ENCODE peak calls at places on chromosomes 5 and 9, in eight cellular contexts. Z, H, K, Q, P, Y, F and G are unnamed samples.

GRCh38 chr5:173236531-173237501 is 1.8 kb upstream of the NKX2-5 start:
- DNase-seq in Q (no peak), Z (no peak), Y (no peak), F (no peak), P (no peak), H (no peak), K (no peak), G (no peak)

GRCh38 chr5:131008329-131008728 is 156.7 kb downstream of the HINT1 start:
- DNase-seq in Z (no peak), Y (no peak), H (no peak), P (no peak), F (no peak), K (no peak), Q (no peak), G (no peak)

GRCh38 chr5:80960531-80961375 is 590 bp downstream of the RASGRF2 start:
- DNase-seq in Z (peak), K (peak), P (peak), Y (peak), F (no peak), H (no peak), Q (peak), G (peak)

GRCh38 chr9:69385474-69386091 is 60.6 kb downstream of the ENTREP1 start:
- DNase-seq in Z (no peak), P (peak), K (no peak), Q (peak), Y (no peak), F (no peak), H (no peak), G (no peak)

GRCh38 chr5:56659991-56660390 is 155.4 kb upstream of the MAP3K1 start:
- DNase-seq in P (no peak), K (no peak), Z (no peak), H (no peak), Q (no peak), F (no peak), Y (no peak), G (no peak)

GRCh38 chr5:111168608-111169007 is 55.6 kb upstream of the CAMK4 start:
- DNase-seq in Z (no peak), K (no peak), F (no peak), H (no peak), Q (no peak), Y (no peak), P (no peak), G (no peak)

GRCh38 chr9:120544441-120544840 is 35.5 kb downstream of the CDK5RAP2 start:
- DNase-seq in Q (no peak), Y (no peak), Z (no peak), K (no peak), F (no peak), H (no peak), P (no peak), G (no peak)

GRCh38 chr5:126864042-126864688 is 87.2 kb downstream of the LMNB1 start:
- DNase-seq in F (no peak), P (peak), K (no peak), Y (no peak), Z (no peak), H (no peak), Q (no peak), G (no peak)

GRCh38 chr9:97873877-97874276 is 20.9 kb downstream of the FOXE1 start:
- DNase-seq in Q (peak), H (no peak), Y (no peak), P (no peak), F (peak), Z (no peak), K (no peak), G (no peak)

GRCh38 chr5:17928571-17928970 is 294.3 kb downstream of the TAF11L14 start:
- DNase-seq in F (peak), Q (peak), K (no peak), Z (no peak), H (no peak), P (no peak), Y (no peak), G (no peak)

GRCh38 chr5:36047375-36048160 is 19.1 kb downstream of the UGT3A2 start:
- DNase-seq in Y (no peak), Z (no peak), P (no peak), F (no peak), K (no peak), H (no peak), Q (no peak), G (no peak)

GRCh38 chr5:33088176-33088575 is 352.6 kb upstream of the TARS1 start:
- DNase-seq in H (no peak), Z (no peak), Y (no peak), P (no peak), K (no peak), Q (no peak), F (peak), G (no peak)

GRCh38 chr5:178113141-178113787 is at the start of gene N4BP3:
- DNase-seq in H (no peak), P (peak), Y (peak), K (peak), F (peak), Q (peak), Z (peak), G (peak)

GRCh38 chr5:1882337-1883119 is at the start of gene IRX4:
- DNase-seq in Q (peak), Z (peak), F (peak), Y (no peak), H (no peak), K (no peak), P (peak), G (peak)

GRCh38 chr9:123686131-123686848 is 243.6 kb downstream of the DENND1A start:
- DNase-seq in P (no peak), Y (peak), Q (peak), F (peak), H (no peak), K (no peak), Z (peak), G (no peak)

GRCh38 chr5:56737918-56738606 is 77.3 kb upstream of the MAP3K1 start:
- DNase-seq in F (no peak), Q (peak), Y (no peak), H (no peak), K (no peak), Z (no peak), P (no peak), G (no peak)

GRCh38 chr5:66582499-66582898 is 13.7 kb upstream of the MAST4 start:
- DNase-seq in F (peak), Y (no peak), P (no peak), Z (peak), K (no peak), Q (peak), H (no peak), G (no peak)

GRCh38 chr5:7435503-7435902 is 39.6 kb downstream of the ADCY2 start:
- DNase-seq in Q (no peak), Y (no peak), F (no peak), Z (no peak), P (no peak), H (no peak), K (no peak), G (no peak)

GRCh38 chr5:175813943-175814630 is 57.3 kb upstream of the CPLX2 start:
- DNase-seq in P (no peak), Y (no peak), H (no peak), Z (no peak), K (no peak), F (no peak), Q (peak), G (no peak)

GRCh38 chr5:135373747-135374515 is 25.1 kb downstream of the MACROH2A1 start:
- DNase-seq in K (no peak), P (no peak), Q (peak), F (peak), H (no peak), Z (peak), Y (peak), G (no peak)

GRCh38 chr9:76717176-76717575 is 47.1 kb upstream of the PCA3 start:
- DNase-seq in Z (no peak), F (no peak), Q (no peak), K (no peak), P (no peak), Y (no peak), H (no peak), G (no peak)

GRCh38 chr9:115109486-115109885 is 8.5 kb downstream of the TNC start:
- DNase-seq in F (peak), Q (peak), P (no peak), K (no peak), Y (no peak), H (no peak), Z (peak), G (no peak)

GRCh38 chr5:44952376-44952775 is 143.6 kb downstream of the MRPS30 start:
- DNase-seq in K (no peak), Q (peak), Z (peak), P (peak), F (peak), Y (no peak), H (no peak), G (peak)

GRCh38 chr9:71685394-71685793 is 82.9 kb downstream of the CEMIP2 start:
- DNase-seq in H (no peak), P (no peak), Q (no peak), Z (peak), F (no peak), Y (no peak), K (peak), G (no peak)

GRCh38 chr9:134728021-134728795 is 86.6 kb downstream of the COL5A1 start:
- DNase-seq in H (no peak), F (no peak), K (no peak), P (no peak), Z (no peak), Y (no peak), Q (no peak), G (no peak)

GRCh38 chr9:134724912-134725604 is 83.5 kb downstream of the COL5A1 start:
- DNase-seq in Q (no peak), H (no peak), P (no peak), Z (no peak), F (no peak), Y (no peak), K (no peak), G (no peak)

GRCh38 chr9:134725605-134725940 is 84.0 kb downstream of the COL5A1 start:
- DNase-seq in Q (no peak), H (no peak), F (peak), K (no peak), Y (no peak), P (no peak), Z (peak), G (no peak)

GRCh38 chr9:134726026-134726721 is 84.6 kb downstream of the COL5A1 start:
- DNase-seq in P (no peak), H (no peak), F (no peak), K (no peak), Q (no peak), Z (no peak), Y (no peak), G (no peak)

DNA sequence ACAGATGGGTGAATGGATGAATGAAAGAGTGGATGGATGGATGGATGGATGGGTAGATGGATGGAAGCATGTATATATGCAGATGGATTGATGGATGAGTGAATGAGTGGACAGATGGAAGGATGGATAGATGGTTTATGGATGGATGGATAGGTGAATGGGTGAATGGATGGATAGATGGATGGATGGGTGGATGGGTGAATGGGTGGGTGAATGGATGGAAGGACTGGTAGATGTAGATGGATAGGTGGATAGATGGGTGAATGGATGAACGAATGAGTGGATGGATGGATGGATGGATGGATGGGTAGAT is 85.1 kb downstream of the COL5A1 start:
- DNase-seq in F (no peak), P (no peak), Y (no peak), H (no peak), Z (no peak), Q (no peak), K (no peak), G (no peak)
- TF ChIP-seq CTCF in F (no peak), P (no peak), Y (no peak), H (no peak), Z (no peak), Q (no peak), K (no peak), G (no peak)

GRCh38 chr5:53425598-53426516 is 54.6 kb upstream of the FST start:
- DNase-seq in P (peak), Y (peak), F (peak), Z (peak), K (no peak), H (no peak), Q (no peak), G (no peak)
- TF ChIP-seq CTCF in P (peak), Y (no peak), F (no peak), Z (no peak), K (no peak), H (no peak), Q (peak), G (peak)

GRCh38 chr5:4080370-4080769 is 484.7 kb downstream of the IRX1 start:
- DNase-seq in P (no peak), Z (no peak), H (no peak), K (no peak), Y (no peak), Q (no peak), F (no peak), G (no peak)

GRCh38 chr5:4082966-4083564 is 487.4 kb downstream of the IRX1 start:
- DNase-seq in P (no peak), Q (peak), Z (no peak), Y (no peak), F (peak), K (no peak), H (no peak), G (no peak)

GRCh38 chr5:4079881-4080280 is 484.2 kb downstream of the IRX1 start:
- DNase-seq in K (no peak), Y (no peak), Q (no peak), P (no peak), H (no peak), F (no peak), Z (no peak), G (no peak)

GRCh38 chr5:4083591-4084337 is 488.1 kb downstream of the IRX1 start:
- DNase-seq in F (peak), Y (no peak), H (no peak), Q (peak), K (no peak), Z (no peak), P (no peak), G (no peak)

DNA sequence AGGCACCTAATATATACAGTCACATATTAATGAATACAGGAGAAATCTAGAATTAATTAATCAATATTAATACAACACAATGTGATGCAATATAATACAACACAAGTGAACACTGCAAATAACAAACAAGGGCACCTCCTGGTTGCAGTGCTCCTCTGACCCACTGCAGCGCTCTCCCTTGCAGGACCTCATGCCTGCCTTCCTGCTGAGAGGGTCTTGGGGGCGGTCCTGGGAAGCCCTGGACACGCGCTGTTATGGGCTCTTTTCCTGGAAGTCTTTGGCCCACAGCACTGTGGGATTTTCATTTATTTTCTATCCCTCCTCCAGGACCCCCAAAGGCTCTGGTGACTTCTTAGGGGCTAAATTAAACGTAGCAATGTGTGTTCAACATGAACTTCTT is 485.8 kb downstream of the IRX1 start:
- DNase-seq in H (no peak), Q (no peak), P (no peak), K (no peak), Z (no peak), F (no peak), Y (no peak), G (no peak)
- TF ChIP-seq CTCF in H (no peak), Q (peak), P (no peak), K (no peak), Z (no peak), F (no peak), Y (no peak), G (no peak)

GRCh38 chr9:129070670-129071525 is 10.0 kb upstream of the DOLPP1 start:
- DNase-seq in H (peak), F (no peak), Q (no peak), Z (no peak), P (no peak), Y (no peak), K (no peak), G (no peak)
- TF ChIP-seq CTCF in H (no peak), F (no peak), Q (no peak), Z (no peak), P (no peak), Y (no peak), K (no peak), G (no peak)

DNA sequence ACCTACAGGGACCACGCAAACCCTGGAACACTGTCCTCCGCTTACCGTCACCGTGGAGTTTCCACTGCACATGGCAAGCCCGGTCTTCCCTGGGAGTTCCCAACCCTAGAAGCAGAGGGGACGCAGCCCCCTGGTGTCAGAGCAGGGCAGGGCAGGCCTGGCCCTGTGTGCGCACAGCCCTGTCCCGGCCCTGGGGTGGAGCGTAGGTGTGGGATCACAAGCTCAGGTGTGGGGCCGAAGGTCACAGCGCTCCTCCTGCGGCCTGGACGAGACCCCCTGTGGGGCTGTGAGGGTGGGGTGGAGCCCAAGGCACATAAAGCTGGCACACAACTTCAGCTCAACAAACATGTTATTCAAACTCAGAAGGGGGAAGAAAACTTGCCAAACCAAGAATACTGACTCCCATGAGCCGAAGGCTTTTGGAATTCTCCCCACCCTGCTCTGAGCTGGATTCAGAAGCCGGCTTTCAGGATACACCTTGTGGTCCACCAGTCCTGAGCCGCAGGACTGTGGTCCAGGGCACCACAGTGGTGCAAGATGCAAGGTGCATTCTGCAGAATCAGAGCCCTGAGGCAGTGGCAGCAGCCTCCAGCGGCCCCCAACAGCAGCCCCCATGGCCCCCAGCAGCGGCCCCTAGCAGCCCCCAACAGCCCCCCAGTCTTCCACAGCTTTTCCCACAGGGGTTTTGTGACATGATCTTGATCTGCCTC is 11.8 kb upstream of the EXOC3 start:
- DNase-seq in K (no peak), F (peak), P (peak), Z (peak), H (no peak), Q (no peak), Y (peak), G (peak)
- TF ChIP-seq CTCF in K (peak), F (peak), P (peak), Z (peak), H (peak), Q (peak), Y (peak), G (peak)

DNA sequence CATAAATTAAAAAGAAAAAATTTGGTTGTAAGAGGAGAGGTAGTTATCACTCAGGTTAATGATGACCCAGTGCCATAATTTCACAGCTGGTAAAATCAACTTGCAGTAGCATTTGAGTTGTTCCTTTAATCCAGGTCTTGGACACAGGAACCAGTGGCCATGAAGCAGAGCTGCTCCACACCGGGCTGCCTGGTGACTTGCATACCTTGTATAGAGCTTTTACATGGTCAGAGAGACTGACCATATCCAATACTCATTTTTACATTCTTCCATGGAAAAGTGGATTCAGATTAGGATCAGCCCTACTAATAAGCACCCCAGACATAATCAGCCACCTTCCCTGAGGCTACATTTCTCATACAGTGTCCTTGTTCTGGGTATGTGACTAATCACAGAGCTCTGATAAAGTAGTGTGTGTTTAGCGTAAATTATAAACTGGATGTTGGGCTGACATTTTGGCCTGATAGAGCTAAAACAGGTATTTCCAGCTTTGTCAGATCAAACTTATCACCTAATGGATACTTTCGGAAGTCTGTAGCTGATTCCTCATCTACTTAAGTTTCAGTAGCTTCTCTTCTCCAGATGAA is 77.0 kb upstream of the ZSWIM6 start:
- DNase-seq in F (no peak), K (no peak), Q (peak), H (no peak), Z (no peak), P (no peak), Y (no peak), G (no peak)
- TF ChIP-seq CTCF in F (no peak), K (no peak), Q (no peak), H (no peak), Z (no peak), P (no peak), Y (no peak), G (no peak)

GRCh38 chr9:136092741-136093140 is 2.3 kb downstream of the NACC2 start:
- DNase-seq in P (no peak), K (no peak), F (no peak), Z (no peak), Y (no peak), Q (no peak), H (no peak), G (no peak)
- TF ChIP-seq CTCF in P (no peak), K (no peak), F (no peak), Z (no peak), Y (no peak), Q (no peak), H (no peak), G (no peak)

GRCh38 chr5:76576468-76576867 is 46.7 kb downstream of the F2RL2 start:
- DNase-seq in K (no peak), Y (no peak), F (no peak), Q (no peak), Z (no peak), P (no peak), H (no peak), G (no peak)

GRCh38 chr5:76571595-76571994 is 51.6 kb downstream of the F2RL2 start:
- DNase-seq in F (no peak), Q (no peak), K (no peak), Y (no peak), Z (no peak), P (no peak), H (no peak), G (no peak)
- TF ChIP-seq CTCF in F (peak), Q (no peak), K (no peak), Y (no peak), Z (no peak), P (no peak), H (no peak), G (peak)

DNA sequence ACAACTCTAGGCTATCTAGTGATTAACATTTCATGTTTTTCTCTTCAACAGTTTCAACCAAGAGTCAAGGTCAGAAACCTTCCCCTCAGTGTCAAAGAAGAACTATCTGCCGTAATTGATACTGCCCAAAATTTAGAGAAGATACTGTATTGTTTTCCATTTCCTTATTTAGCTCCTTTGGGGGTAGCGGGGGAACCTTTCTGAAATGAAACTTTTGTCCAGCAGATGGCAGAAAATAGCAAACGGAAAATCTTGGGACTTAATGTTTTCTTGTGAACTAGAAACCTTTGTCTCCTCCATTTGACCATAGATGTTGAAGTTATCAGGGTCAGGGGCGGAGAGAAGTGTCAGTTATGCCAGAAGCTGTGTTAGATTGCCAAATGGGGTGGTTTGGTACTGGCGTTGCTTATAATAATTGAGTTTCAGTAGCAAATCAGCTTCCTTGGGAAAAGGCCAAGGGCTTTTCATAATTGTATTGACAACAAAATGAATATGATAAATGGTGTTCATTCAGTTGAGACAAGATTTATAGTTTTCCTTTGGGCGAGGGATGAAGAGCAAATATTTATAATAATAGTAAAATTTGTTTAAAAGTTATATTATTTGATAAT is 101.7 kb upstream of the TLX3 start:
- DNase-seq in Y (no peak), H (no peak), P (no peak), K (no peak), Q (peak), F (peak), Z (peak), G (peak)
- TF ChIP-seq CTCF in Y (peak), H (peak), P (no peak), K (peak), Q (peak), F (peak), Z (peak), G (peak)

GRCh38 chr5:95511606-95512005 is 43.2 kb downstream of the SKIC3 start:
- DNase-seq in P (no peak), Q (no peak), H (no peak), Y (no peak), Z (no peak), K (no peak), F (no peak), G (no peak)
- TF ChIP-seq CTCF in P (no peak), Q (no peak), H (no peak), Y (no peak), Z (no peak), K (no peak), F (no peak), G (no peak)